ENCODE peak calls at places on chromosome 1, in nine cellular contexts. L is neuronal stem cell, Z is PC-3, J is fibroblast of lung, K is neural progenitor cell, H is HCT116, W is GM23248, G is K562, P is kidney. U is an unnamed sample. For H3K4me1 and H3K36me3, the result is how much of the 10 kb centered on the place peaks cover.

GRCh38 chr1:204190212-204191211 is 5.8 kb downstream of the KISS1 start:
- DNase-seq in H (no peak), W (peak), Z (peak), G (peak), L (no peak), J (peak), P (peak), K (peak), U (peak)

GRCh38 chr1:188043536-188044245 is 1214.9 kb downstream of the PLA2G4A start:
- DNase-seq in P (no peak), H (no peak), K (no peak), Z (no peak), J (no peak), L (no peak), G (no peak), W (no peak), U (no peak)

GRCh38 chr1:232184561-232185530 is 445.1 kb downstream of the SIPA1L2 start:
- DNase-seq in Z (no peak), H (no peak), J (no peak), P (no peak), K (no peak), L (no peak), W (no peak), G (no peak), U (no peak)

GRCh38 chr1:86687595-86687994 is 16.8 kb upstream of the SH3GLB1 start:
- DNase-seq in K (no peak), H (no peak), W (peak), J (peak), G (no peak), L (no peak), P (no peak), Z (peak), U (no peak)

GRCh38 chr1:38022810-38023209 is 10.3 kb downstream of the UTP11 start:
- DNase-seq in H (no peak), L (no peak), W (no peak), G (no peak), K (no peak), J (no peak), Z (no peak), P (no peak), U (no peak)

GRCh38 chr1:20733361-20733975 is 965 bp upstream of the SH2D5 start:
- DNase-seq in P (no peak), L (no peak), K (no peak), H (no peak), W (no peak), Z (peak), J (no peak), G (no peak), U (no peak)

GRCh38 chr1:197736689-197737088 is 38.6 kb downstream of the DENND1B start:
- DNase-seq in K (no peak), Z (peak), G (no peak), P (no peak), W (peak), H (no peak), L (no peak), J (peak), U (no peak)

GRCh38 chr1:20187103-20187812 is 940 bp upstream of the PLA2G2C start:
- DNase-seq in P (no peak), J (no peak), Z (peak), W (no peak), H (no peak), K (no peak), L (no peak), G (peak), U (peak)

GRCh38 chr1:59290173-59290954 is 6.5 kb upstream of the FGGY start:
- DNase-seq in H (peak), W (peak), G (peak), J (peak), K (peak), L (no peak), P (peak), Z (peak), U (peak)

GRCh38 chr1:39799770-39800470 is 11.3 kb upstream of the BMP8B start:
- DNase-seq in J (peak), W (peak), P (peak), G (peak), K (peak), H (peak), Z (peak), L (peak), U (peak)

GRCh38 chr1:16612332-16613172 is 812 bp downstream of the NBPF1 start:
- DNase-seq in L (peak), K (peak), H (no peak), P (peak), J (peak), G (peak), Z (peak), W (peak), U (peak)

GRCh38 chr1:159318784-159319551 is 16.8 kb downstream of the FCER1A start:
- DNase-seq in J (no peak), P (no peak), L (no peak), W (no peak), G (no peak), H (no peak), Z (no peak), K (no peak), U (no peak)

GRCh38 chr1:29238601-29238964 is 2.3 kb downstream of the PTPRU start:
- DNase-seq in H (no peak), Z (no peak), P (no peak), J (no peak), G (no peak), W (peak), K (no peak), L (no peak), U (no peak)

GRCh38 chr1:10701145-10701544 is 95.3 kb downstream of the CASZ1 start:
- DNase-seq in Z (no peak), W (no peak), P (no peak), L (no peak), K (no peak), J (no peak), H (no peak), G (no peak), U (no peak)

GRCh38 chr1:48356901-48357300 is 115.1 kb downstream of the SPATA6 start:
- DNase-seq in G (no peak), H (no peak), P (no peak), J (peak), Z (peak), W (peak), L (no peak), K (no peak), U (no peak)

GRCh38 chr1:151282883-151283725 is 1.0 kb downstream of the ZNF687 start:
- DNase-seq in Z (peak), W (peak), L (peak), K (peak), H (no peak), P (peak), J (no peak), G (peak), U (peak)

GRCh38 chr1:170665625-170666024 is 1.7 kb downstream of the PRRX1 start:
- DNase-seq in G (no peak), H (no peak), L (no peak), P (no peak), J (no peak), K (peak), Z (no peak), W (peak), U (no peak)

GRCh38 chr1:4006676-4007374 is 106.8 kb upstream of the C1orf174 start:
- DNase-seq in P (no peak), H (no peak), Z (no peak), W (no peak), G (no peak), L (no peak), J (no peak), K (no peak), U (no peak)

GRCh38 chr1:183223467-183223866 is 37.4 kb downstream of the LAMC2 start:
- DNase-seq in G (no peak), L (no peak), P (no peak), Z (no peak), H (no peak), W (peak), J (no peak), K (no peak), U (no peak)

GRCh38 chr1:213820362-213821149 is 167.2 kb upstream of the PROX1 start:
- DNase-seq in G (no peak), J (no peak), L (no peak), P (no peak), Z (no peak), K (no peak), W (no peak), H (no peak), U (no peak)

GRCh38 chr1:38013027-38013588 is 574 bp downstream of the UTP11 start:
- DNase-seq in P (no peak), L (no peak), J (peak), Z (peak), W (peak), H (no peak), G (no peak), K (no peak), U (no peak)

GRCh38 chr1:117030271-117030877 is 28.8 kb downstream of the CD101 start:
- DNase-seq in P (no peak), W (no peak), L (no peak), H (no peak), J (no peak), G (no peak), K (no peak), Z (peak), U (no peak)

GRCh38 chr1:33111965-33112364 is 31.0 kb downstream of the AZIN2 start:
- DNase-seq in K (no peak), G (no peak), L (no peak), Z (peak), W (peak), H (no peak), J (peak), P (no peak), U (no peak)

GRCh38 chr1:20009212-20009611 is 29.8 kb upstream of the PLA2G2A start:
- DNase-seq in H (no peak), J (no peak), L (no peak), K (no peak), W (no peak), Z (no peak), P (no peak), G (no peak), U (no peak)

GRCh38 chr1:93061895-93062792 is 16.9 kb upstream of the MTF2 start:
- DNase-seq in Z (peak), P (no peak), W (peak), J (peak), G (peak), L (no peak), H (peak), K (peak), U (peak)

DNA sequence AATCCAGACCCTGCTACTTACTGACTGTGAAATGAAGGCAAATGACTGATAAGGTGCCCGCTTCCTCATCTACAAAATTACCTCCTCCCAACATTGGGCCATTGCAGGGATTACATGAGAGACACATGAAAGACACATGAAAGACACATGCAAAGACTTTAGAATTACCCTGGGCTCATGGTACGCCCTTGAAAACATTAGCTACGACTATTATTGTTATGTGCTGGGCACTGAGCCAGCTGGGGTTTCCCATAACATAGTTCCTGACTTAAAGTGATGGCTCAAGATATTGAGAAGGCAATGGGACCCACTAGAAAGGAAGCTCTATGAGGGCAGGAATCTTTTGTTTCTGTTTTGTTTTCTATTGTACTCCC is 43.7 kb upstream of the KANK4 start:
- DNase-seq in W (no peak), H (no peak), J (no peak), K (no peak), G (no peak), P (no peak), Z (no peak), L (no peak), U (no peak)
- H3K9ac ChIP-seq in W (no peak), H (no peak), J (no peak), K (no peak), G (no peak), P (no peak), Z (no peak), L (no peak), U (no peak)

GRCh38 chr1:211638246-211638645 is 37.2 kb downstream of the NEK2 start:
- DNase-seq in G (no peak), Z (no peak), H (no peak), K (no peak), W (no peak), L (no peak), J (no peak), P (no peak), U (no peak)

GRCh38 chr1:211635602-211636205 is 39.7 kb downstream of the NEK2 start:
- DNase-seq in J (peak), H (no peak), L (no peak), W (peak), Z (no peak), G (no peak), K (no peak), P (no peak), U (no peak)

GRCh38 chr1:211634931-211635330 is 40.5 kb downstream of the NEK2 start:
- DNase-seq in J (no peak), L (no peak), G (no peak), K (no peak), H (no peak), Z (no peak), P (no peak), W (no peak), U (no peak)

GRCh38 chr1:211638723-211639122 is 36.7 kb downstream of the NEK2 start:
- DNase-seq in J (peak), Z (no peak), L (no peak), W (peak), K (no peak), H (no peak), G (no peak), P (no peak), U (no peak)

GRCh38 chr1:211637066-211637465 is 38.4 kb downstream of the NEK2 start:
- DNase-seq in P (no peak), H (no peak), G (no peak), L (no peak), Z (no peak), W (no peak), K (no peak), J (no peak), U (no peak)
- H3K4me1 ChIP-seq in P (under half), H (under half), G (under half), L (under half), Z (under half), W (under half), K (under half), J (under half), U (under half)

GRCh38 chr1:109919271-109919670 is 8.6 kb downstream of the CSF1 start:
- DNase-seq in Z (no peak), H (no peak), G (no peak), K (no peak), L (no peak), J (no peak), P (no peak), W (no peak), U (no peak)
- H3K36me3 ChIP-seq in Z (under half), H (under half), G (half or more), K (under half), L (half or more), J (half or more), P (under half), W (half or more), U (under half)

GRCh38 chr1:154878371-154879355 is 8.6 kb upstream of the KCNN3 start:
- DNase-seq in P (peak), K (peak), Z (peak), H (peak), J (peak), L (peak), G (peak), W (peak), U (peak)
- H3K9ac ChIP-seq in P (no peak), K (no peak), Z (no peak), H (no peak), J (no peak), L (no peak), G (no peak), W (no peak), U (no peak)

U was measured in colonic mucosa.